ENCODE peak calls at places on chromosomes 3 and 15, in seven cellular contexts. One of them, this sample, is unnamed.

GRCh38 chr3:126354776-126355175 is 2.4 kb downstream of the KLF15 start:
- DNase-seq in coronary artery: no peak
- DNase-seq in IMR-90: no peak
- DNase-seq in AG04450: no peak
- DNase-seq in stomach: no peak
- DNase-seq in A549: no peak
- DNase-seq in left ventricle myocardium inferior: no peak
- DNase-seq in this sample: no peak

GRCh38 chr3:42157915-42158538 is 66.9 kb downstream of the TRAK1 start:
- DNase-seq in A549: no peak
- DNase-seq in AG04450: no peak
- DNase-seq in stomach: no peak
- DNase-seq in IMR-90: peak
- DNase-seq in coronary artery: no peak
- DNase-seq in left ventricle myocardium inferior: no peak
- DNase-seq in this sample: peak

GRCh38 chr15:82979726-82980125 is 6.3 kb upstream of the RAMAC start:
- DNase-seq in A549: no peak
- DNase-seq in left ventricle myocardium inferior: no peak
- DNase-seq in coronary artery: no peak
- DNase-seq in stomach: no peak
- DNase-seq in AG04450: no peak
- DNase-seq in IMR-90: no peak
- DNase-seq in this sample: no peak

GRCh38 chr3:195195321-195196209 is 75.4 kb downstream of the XXYLT1 start:
- DNase-seq in IMR-90: no peak
- DNase-seq in AG04450: no peak
- DNase-seq in left ventricle myocardium inferior: no peak
- DNase-seq in A549: no peak
- DNase-seq in coronary artery: no peak
- DNase-seq in stomach: no peak
- DNase-seq in this sample: no peak

GRCh38 chr3:38731522-38731921 is 82.0 kb upstream of the SCN5A start:
- DNase-seq in IMR-90: peak
- DNase-seq in AG04450: no peak
- DNase-seq in left ventricle myocardium inferior: no peak
- DNase-seq in A549: no peak
- DNase-seq in stomach: no peak
- DNase-seq in coronary artery: no peak
- DNase-seq in this sample: no peak

GRCh38 chr15:50260969-50261496 is 4.5 kb downstream of the HDC start:
- DNase-seq in A549: no peak
- DNase-seq in IMR-90: no peak
- DNase-seq in AG04450: no peak
- DNase-seq in left ventricle myocardium inferior: no peak
- DNase-seq in coronary artery: no peak
- DNase-seq in stomach: no peak
- DNase-seq in this sample: no peak

GRCh38 chr15:90799639-90800038 is 68.7 kb upstream of the FURIN start:
- DNase-seq in left ventricle myocardium inferior: no peak
- DNase-seq in AG04450: no peak
- DNase-seq in stomach: no peak
- DNase-seq in coronary artery: no peak
- DNase-seq in A549: no peak
- DNase-seq in IMR-90: no peak
- DNase-seq in this sample: no peak

GRCh38 chr15:83483612-83484011 is 36.5 kb downstream of the SH3GL3 start:
- DNase-seq in left ventricle myocardium inferior: no peak
- DNase-seq in coronary artery: no peak
- DNase-seq in IMR-90: no peak
- DNase-seq in stomach: no peak
- DNase-seq in A549: no peak
- DNase-seq in AG04450: no peak
- DNase-seq in this sample: no peak

GRCh38 chr3:181725033-181725775 is 13.5 kb downstream of the SOX2 start:
- DNase-seq in coronary artery: no peak
- DNase-seq in stomach: no peak
- DNase-seq in IMR-90: no peak
- DNase-seq in left ventricle myocardium inferior: no peak
- DNase-seq in AG04450: no peak
- DNase-seq in A549: no peak
- DNase-seq in this sample: no peak

GRCh38 chr3:142987080-142987700 is 14.2 kb upstream of the U2SURP start:
- DNase-seq in stomach: no peak
- DNase-seq in A549: peak
- DNase-seq in coronary artery: no peak
- DNase-seq in left ventricle myocardium inferior: no peak
- DNase-seq in AG04450: no peak
- DNase-seq in IMR-90: peak
- DNase-seq in this sample: peak

GRCh38 chr3:37730825-37731224 is 130.9 kb upstream of the CTDSPL start:
- DNase-seq in left ventricle myocardium inferior: no peak
- DNase-seq in stomach: peak
- DNase-seq in A549: no peak
- DNase-seq in AG04450: no peak
- DNase-seq in IMR-90: no peak
- DNase-seq in coronary artery: peak
- DNase-seq in this sample: no peak

GRCh38 chr3:109532257-109533216 is 195.2 kb upstream of the DPPA4 start:
- DNase-seq in AG04450: peak
- DNase-seq in IMR-90: peak
- DNase-seq in stomach: peak
- DNase-seq in A549: peak
- DNase-seq in coronary artery: no peak
- DNase-seq in left ventricle myocardium inferior: no peak
- DNase-seq in this sample: no peak

GRCh38 chr15:49620174-49620573 is 444 bp downstream of the FAM227B start:
- DNase-seq in IMR-90: peak
- DNase-seq in AG04450: no peak
- DNase-seq in left ventricle myocardium inferior: no peak
- DNase-seq in coronary artery: no peak
- DNase-seq in stomach: no peak
- DNase-seq in A549: peak
- DNase-seq in this sample: no peak

GRCh38 chr3:170992854-170993253 is 33.7 kb downstream of the SLC2A2 start:
- DNase-seq in AG04450: no peak
- DNase-seq in coronary artery: no peak
- DNase-seq in A549: no peak
- DNase-seq in IMR-90: peak
- DNase-seq in stomach: no peak
- DNase-seq in left ventricle myocardium inferior: no peak
- DNase-seq in this sample: no peak

GRCh38 chr3:142180761-142181362 is 31.5 kb upstream of the TFDP2 start:
- DNase-seq in IMR-90: peak
- DNase-seq in left ventricle myocardium inferior: peak
- DNase-seq in coronary artery: no peak
- DNase-seq in stomach: peak
- DNase-seq in A549: peak
- DNase-seq in AG04450: no peak
- DNase-seq in this sample: peak

GRCh38 chr15:55290361-55291057 is 896 bp upstream of the RAB27A start:
- DNase-seq in AG04450: peak
- DNase-seq in stomach: peak
- DNase-seq in coronary artery: peak
- DNase-seq in IMR-90: peak
- DNase-seq in A549: peak
- DNase-seq in left ventricle myocardium inferior: peak
- DNase-seq in this sample: peak

GRCh38 chr15:63243776-63244175 is 33.6 kb upstream of the APH1B start:
- DNase-seq in left ventricle myocardium inferior: no peak
- DNase-seq in AG04450: no peak
- DNase-seq in A549: no peak
- DNase-seq in stomach: no peak
- DNase-seq in coronary artery: no peak
- DNase-seq in IMR-90: no peak
- DNase-seq in this sample: no peak

GRCh38 chr15:63244399-63244798 is 33.0 kb upstream of the APH1B start:
- DNase-seq in left ventricle myocardium inferior: no peak
- DNase-seq in A549: no peak
- DNase-seq in coronary artery: no peak
- DNase-seq in AG04450: no peak
- DNase-seq in IMR-90: no peak
- DNase-seq in stomach: no peak
- DNase-seq in this sample: peak

GRCh38 chr15:63244976-63245645 is 32.3 kb upstream of the APH1B start:
- DNase-seq in coronary artery: no peak
- DNase-seq in IMR-90: no peak
- DNase-seq in AG04450: no peak
- DNase-seq in stomach: no peak
- DNase-seq in A549: no peak
- DNase-seq in left ventricle myocardium inferior: no peak
- DNase-seq in this sample: no peak

GRCh38 chr15:63241316-63241715 is 36.1 kb upstream of the APH1B start:
- DNase-seq in A549: no peak
- DNase-seq in stomach: no peak
- DNase-seq in AG04450: no peak
- DNase-seq in coronary artery: no peak
- DNase-seq in left ventricle myocardium inferior: no peak
- DNase-seq in IMR-90: no peak
- DNase-seq in this sample: no peak

DNA sequence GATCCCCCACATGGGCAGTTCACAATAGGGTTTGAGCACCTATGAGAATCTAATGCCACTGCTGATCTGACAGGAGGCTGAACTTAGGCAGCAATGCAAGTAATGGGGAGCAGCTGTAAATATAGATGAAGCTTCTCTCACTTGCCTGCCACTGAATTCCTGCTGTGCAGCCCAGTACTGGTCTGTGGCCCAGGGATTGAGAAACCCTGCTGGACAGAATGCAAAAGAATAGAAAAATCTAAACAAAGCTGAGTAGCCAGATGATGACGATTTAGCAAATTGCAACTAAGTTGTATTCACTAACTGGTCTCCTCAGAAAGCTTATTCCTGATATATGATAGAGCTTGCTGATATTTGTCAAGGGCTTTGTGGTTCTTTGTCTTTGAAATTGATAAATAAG is 34.3 kb upstream of the APH1B start:
- DNase-seq in AG04450: no peak
- DNase-seq in left ventricle myocardium inferior: no peak
- DNase-seq in coronary artery: no peak
- DNase-seq in IMR-90: peak
- DNase-seq in stomach: no peak
- DNase-seq in A549: no peak
- DNase-seq in this sample: no peak
- H3K27ac ChIP-seq in AG04450: no peak
- H3K27ac ChIP-seq in left ventricle myocardium inferior: peak
- H3K27ac ChIP-seq in coronary artery: peak
- H3K27ac ChIP-seq in IMR-90: peak
- H3K27ac ChIP-seq in stomach: peak
- H3K27ac ChIP-seq in A549: no peak
- H3K27ac ChIP-seq in this sample: no peak

GRCh38 chr3:31567036-31567435 is 34.3 kb downstream of the STT3B start:
- DNase-seq in stomach: no peak
- DNase-seq in AG04450: no peak
- DNase-seq in IMR-90: no peak
- DNase-seq in A549: peak
- DNase-seq in left ventricle myocardium inferior: no peak
- DNase-seq in coronary artery: no peak
- DNase-seq in this sample: no peak
- TF ChIP-seq CTCF in stomach: no peak
- TF ChIP-seq CTCF in AG04450: peak
- TF ChIP-seq CTCF in IMR-90: peak
- TF ChIP-seq CTCF in A549: peak
- TF ChIP-seq CTCF in left ventricle myocardium inferior: peak
- TF ChIP-seq CTCF in coronary artery: no peak
- TF ChIP-seq CTCF in this sample: no peak

GRCh38 chr3:61967019-61967418 is 405.6 kb downstream of the PTPRG start:
- DNase-seq in A549: no peak
- DNase-seq in left ventricle myocardium inferior: no peak
- DNase-seq in coronary artery: no peak
- DNase-seq in AG04450: no peak
- DNase-seq in stomach: no peak
- DNase-seq in IMR-90: no peak
- DNase-seq in this sample: no peak
- H3K27ac ChIP-seq in A549: no peak
- H3K27ac ChIP-seq in left ventricle myocardium inferior: no peak
- H3K27ac ChIP-seq in coronary artery: no peak
- H3K27ac ChIP-seq in AG04450: no peak
- H3K27ac ChIP-seq in stomach: no peak
- H3K27ac ChIP-seq in IMR-90: no peak
- H3K27ac ChIP-seq in this sample: no peak

DNA sequence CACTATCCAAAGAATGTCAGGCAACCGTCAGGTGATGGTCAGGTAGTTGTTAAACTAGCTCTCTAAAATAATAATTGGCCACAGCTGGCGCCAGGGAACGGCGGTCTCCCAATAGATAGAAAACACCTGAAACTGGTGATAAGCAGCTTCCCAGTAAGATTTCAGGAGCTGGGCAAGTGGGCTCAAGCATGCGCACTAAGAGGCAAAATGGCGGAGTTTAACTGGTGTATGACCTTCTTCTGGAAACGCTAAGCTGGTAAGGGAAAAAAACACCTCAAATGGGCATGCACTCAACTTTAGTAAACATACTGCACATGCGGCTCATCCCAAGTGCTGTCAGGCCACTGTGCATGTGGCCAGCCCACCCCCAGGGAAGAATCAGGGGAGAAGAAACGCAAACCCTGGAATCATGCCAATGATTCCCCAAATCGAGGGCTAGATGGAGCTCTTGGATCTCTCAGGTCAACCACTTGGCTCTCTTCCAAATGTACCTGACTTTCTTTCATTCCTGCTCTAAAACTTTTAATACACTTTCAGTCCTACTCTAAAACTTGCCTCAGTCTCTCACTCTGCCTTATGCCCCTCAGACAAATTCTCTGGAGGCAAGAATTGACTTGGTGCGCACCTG is 195.0 kb downstream of the ZNF621 start:
- DNase-seq in AG04450: no peak
- DNase-seq in left ventricle myocardium inferior: no peak
- DNase-seq in IMR-90: no peak
- DNase-seq in stomach: no peak
- DNase-seq in coronary artery: no peak
- DNase-seq in A549: peak
- DNase-seq in this sample: peak
- TF ChIP-seq CTCF in AG04450: no peak
- TF ChIP-seq CTCF in left ventricle myocardium inferior: peak
- TF ChIP-seq CTCF in IMR-90: no peak
- TF ChIP-seq CTCF in stomach: no peak
- TF ChIP-seq CTCF in coronary artery: no peak
- TF ChIP-seq CTCF in A549: peak
- TF ChIP-seq CTCF in this sample: peak

GRCh38 chr3:111613294-111613693 is 18.1 kb upstream of the ZBED2 start:
- DNase-seq in left ventricle myocardium inferior: no peak
- DNase-seq in A549: no peak
- DNase-seq in stomach: no peak
- DNase-seq in coronary artery: no peak
- DNase-seq in IMR-90: no peak
- DNase-seq in AG04450: no peak
- DNase-seq in this sample: no peak

GRCh38 chr3:111608378-111608777 is 13.2 kb upstream of the ZBED2 start:
- DNase-seq in IMR-90: no peak
- DNase-seq in coronary artery: no peak
- DNase-seq in stomach: no peak
- DNase-seq in left ventricle myocardium inferior: no peak
- DNase-seq in A549: no peak
- DNase-seq in AG04450: no peak
- DNase-seq in this sample: no peak

GRCh38 chr3:111609700-111610099 is 14.6 kb upstream of the ZBED2 start:
- DNase-seq in coronary artery: no peak
- DNase-seq in A549: no peak
- DNase-seq in stomach: no peak
- DNase-seq in AG04450: no peak
- DNase-seq in left ventricle myocardium inferior: no peak
- DNase-seq in IMR-90: no peak
- DNase-seq in this sample: no peak

GRCh38 chr3:111610189-111610588 is 15.0 kb upstream of the ZBED2 start:
- DNase-seq in coronary artery: no peak
- DNase-seq in A549: no peak
- DNase-seq in AG04450: no peak
- DNase-seq in IMR-90: no peak
- DNase-seq in left ventricle myocardium inferior: no peak
- DNase-seq in stomach: no peak
- DNase-seq in this sample: no peak

GRCh38 chr3:111610612-111611054 is 15.5 kb upstream of the ZBED2 start:
- DNase-seq in left ventricle myocardium inferior: no peak
- DNase-seq in stomach: no peak
- DNase-seq in AG04450: no peak
- DNase-seq in coronary artery: no peak
- DNase-seq in IMR-90: no peak
- DNase-seq in A549: no peak
- DNase-seq in this sample: peak
- H3K27ac ChIP-seq in left ventricle myocardium inferior: no peak
- H3K27ac ChIP-seq in stomach: peak
- H3K27ac ChIP-seq in AG04450: no peak
- H3K27ac ChIP-seq in coronary artery: no peak
- H3K27ac ChIP-seq in IMR-90: no peak
- H3K27ac ChIP-seq in A549: no peak
- H3K27ac ChIP-seq in this sample: peak